ENCODE peak calls at places on chromosomes 6 and 20, in ten cellular contexts. One of them, this sample, is unnamed.

GRCh38 chr6:36386495-36387439 is 702 bp downstream of the ETV7 start:
- DNase-seq in HS-5: no peak
- DNase-seq in stimulated activated CD4-positive, alpha-beta T cell treated with anti-CD3 and anti-CD28 coated beads, Interleukin-1b, Interleukin-23, amount 100 ng/mL, for 48 hours: no peak
- DNase-seq in neuronal stem cell: no peak
- DNase-seq in NCI-H187: peak
- DNase-seq in psoas muscle: no peak
- DNase-seq in GM13977: peak
- DNase-seq in activated T-cell treated with anti-CD3 and anti-CD28 coated beads for 1 hour: peak
- DNase-seq in GM23338: peak
- DNase-seq in AG08395: peak
- DNase-seq in this sample: peak

GRCh38 chr6:43963203-43963602 is 164.0 kb downstream of the MRPL14 start:
- DNase-seq in HS-5: no peak
- DNase-seq in stimulated activated CD4-positive, alpha-beta T cell treated with anti-CD3 and anti-CD28 coated beads, Interleukin-1b, Interleukin-23, amount 100 ng/mL, for 48 hours: no peak
- DNase-seq in neuronal stem cell: no peak
- DNase-seq in NCI-H187: no peak
- DNase-seq in psoas muscle: no peak
- DNase-seq in GM13977: no peak
- DNase-seq in activated T-cell treated with anti-CD3 and anti-CD28 coated beads for 1 hour: no peak
- DNase-seq in GM23338: no peak
- DNase-seq in AG08395: no peak
- DNase-seq in this sample: no peak

GRCh38 chr20:63958471-63958870 is 2.3 kb upstream of the UCKL1 start:
- DNase-seq in HS-5: no peak
- DNase-seq in stimulated activated CD4-positive, alpha-beta T cell treated with anti-CD3 and anti-CD28 coated beads, Interleukin-1b, Interleukin-23, amount 100 ng/mL, for 48 hours: no peak
- DNase-seq in neuronal stem cell: no peak
- DNase-seq in NCI-H187: no peak
- DNase-seq in psoas muscle: no peak
- DNase-seq in GM13977: no peak
- DNase-seq in activated T-cell treated with anti-CD3 and anti-CD28 coated beads for 1 hour: no peak
- DNase-seq in GM23338: no peak
- DNase-seq in AG08395: no peak
- DNase-seq in this sample: no peak

GRCh38 chr20:40710608-40711007 is 21.6 kb upstream of the MAFB start:
- DNase-seq in HS-5: no peak
- DNase-seq in stimulated activated CD4-positive, alpha-beta T cell treated with anti-CD3 and anti-CD28 coated beads, Interleukin-1b, Interleukin-23, amount 100 ng/mL, for 48 hours: no peak
- DNase-seq in neuronal stem cell: no peak
- DNase-seq in NCI-H187: no peak
- DNase-seq in psoas muscle: no peak
- DNase-seq in GM13977: no peak
- DNase-seq in activated T-cell treated with anti-CD3 and anti-CD28 coated beads for 1 hour: no peak
- DNase-seq in GM23338: no peak
- DNase-seq in AG08395: no peak
- DNase-seq in this sample: no peak

GRCh38 chr6:98529364-98529763 is 305.0 kb upstream of the POU3F2 start:
- DNase-seq in HS-5: no peak
- DNase-seq in stimulated activated CD4-positive, alpha-beta T cell treated with anti-CD3 and anti-CD28 coated beads, Interleukin-1b, Interleukin-23, amount 100 ng/mL, for 48 hours: no peak
- DNase-seq in neuronal stem cell: no peak
- DNase-seq in NCI-H187: no peak
- DNase-seq in psoas muscle: no peak
- DNase-seq in GM13977: no peak
- DNase-seq in activated T-cell treated with anti-CD3 and anti-CD28 coated beads for 1 hour: no peak
- DNase-seq in GM23338: peak
- DNase-seq in AG08395: no peak
- DNase-seq in this sample: no peak

GRCh38 chr20:61234224-61234623 is 17.8 kb upstream of the CDH4 start:
- DNase-seq in HS-5: no peak
- DNase-seq in stimulated activated CD4-positive, alpha-beta T cell treated with anti-CD3 and anti-CD28 coated beads, Interleukin-1b, Interleukin-23, amount 100 ng/mL, for 48 hours: no peak
- DNase-seq in neuronal stem cell: no peak
- DNase-seq in NCI-H187: no peak
- DNase-seq in psoas muscle: no peak
- DNase-seq in GM13977: no peak
- DNase-seq in activated T-cell treated with anti-CD3 and anti-CD28 coated beads for 1 hour: no peak
- DNase-seq in GM23338: no peak
- DNase-seq in AG08395: no peak
- DNase-seq in this sample: no peak

GRCh38 chr20:45629496-45630100 is at the start of gene WFDC10A:
- DNase-seq in HS-5: no peak
- DNase-seq in stimulated activated CD4-positive, alpha-beta T cell treated with anti-CD3 and anti-CD28 coated beads, Interleukin-1b, Interleukin-23, amount 100 ng/mL, for 48 hours: peak
- DNase-seq in neuronal stem cell: peak
- DNase-seq in NCI-H187: no peak
- DNase-seq in psoas muscle: no peak
- DNase-seq in GM13977: peak
- DNase-seq in activated T-cell treated with anti-CD3 and anti-CD28 coated beads for 1 hour: no peak
- DNase-seq in GM23338: peak
- DNase-seq in AG08395: peak
- DNase-seq in this sample: peak

GRCh38 chr6:148891027-148891783 is 144.4 kb downstream of the UST start:
- DNase-seq in HS-5: no peak
- DNase-seq in stimulated activated CD4-positive, alpha-beta T cell treated with anti-CD3 and anti-CD28 coated beads, Interleukin-1b, Interleukin-23, amount 100 ng/mL, for 48 hours: no peak
- DNase-seq in neuronal stem cell: no peak
- DNase-seq in NCI-H187: no peak
- DNase-seq in psoas muscle: no peak
- DNase-seq in GM13977: no peak
- DNase-seq in activated T-cell treated with anti-CD3 and anti-CD28 coated beads for 1 hour: no peak
- DNase-seq in GM23338: no peak
- DNase-seq in AG08395: no peak
- DNase-seq in this sample: no peak

GRCh38 chr6:52077180-52077884 is 10.1 kb downstream of the PKHD1 start:
- DNase-seq in HS-5: no peak
- DNase-seq in stimulated activated CD4-positive, alpha-beta T cell treated with anti-CD3 and anti-CD28 coated beads, Interleukin-1b, Interleukin-23, amount 100 ng/mL, for 48 hours: no peak
- DNase-seq in neuronal stem cell: no peak
- DNase-seq in NCI-H187: no peak
- DNase-seq in psoas muscle: no peak
- DNase-seq in GM13977: no peak
- DNase-seq in activated T-cell treated with anti-CD3 and anti-CD28 coated beads for 1 hour: no peak
- DNase-seq in GM23338: peak
- DNase-seq in AG08395: no peak
- DNase-seq in this sample: peak

GRCh38 chr6:43609402-43609801 is 19.7 kb downstream of the GTPBP2 start:
- DNase-seq in HS-5: no peak
- DNase-seq in stimulated activated CD4-positive, alpha-beta T cell treated with anti-CD3 and anti-CD28 coated beads, Interleukin-1b, Interleukin-23, amount 100 ng/mL, for 48 hours: no peak
- DNase-seq in neuronal stem cell: no peak
- DNase-seq in NCI-H187: no peak
- DNase-seq in psoas muscle: no peak
- DNase-seq in GM13977: no peak
- DNase-seq in activated T-cell treated with anti-CD3 and anti-CD28 coated beads for 1 hour: no peak
- DNase-seq in GM23338: no peak
- DNase-seq in AG08395: no peak
- DNase-seq in this sample: no peak

GRCh38 chr6:81977488-81977887 is 225.0 kb upstream of the TENT5A start:
- DNase-seq in HS-5: no peak
- DNase-seq in stimulated activated CD4-positive, alpha-beta T cell treated with anti-CD3 and anti-CD28 coated beads, Interleukin-1b, Interleukin-23, amount 100 ng/mL, for 48 hours: no peak
- DNase-seq in neuronal stem cell: no peak
- DNase-seq in NCI-H187: no peak
- DNase-seq in psoas muscle: no peak
- DNase-seq in GM13977: no peak
- DNase-seq in activated T-cell treated with anti-CD3 and anti-CD28 coated beads for 1 hour: no peak
- DNase-seq in GM23338: no peak
- DNase-seq in AG08395: no peak
- DNase-seq in this sample: no peak

GRCh38 chr20:63360850-63361497 is at the start of gene CHRNA4:
- DNase-seq in HS-5: no peak
- DNase-seq in stimulated activated CD4-positive, alpha-beta T cell treated with anti-CD3 and anti-CD28 coated beads, Interleukin-1b, Interleukin-23, amount 100 ng/mL, for 48 hours: no peak
- DNase-seq in neuronal stem cell: no peak
- DNase-seq in NCI-H187: no peak
- DNase-seq in psoas muscle: no peak
- DNase-seq in GM13977: no peak
- DNase-seq in activated T-cell treated with anti-CD3 and anti-CD28 coated beads for 1 hour: no peak
- DNase-seq in GM23338: peak
- DNase-seq in AG08395: no peak
- DNase-seq in this sample: peak

GRCh38 chr6:133983099-133983939 is 30.3 kb downstream of the TBPL1 start:
- DNase-seq in HS-5: no peak
- DNase-seq in stimulated activated CD4-positive, alpha-beta T cell treated with anti-CD3 and anti-CD28 coated beads, Interleukin-1b, Interleukin-23, amount 100 ng/mL, for 48 hours: peak
- DNase-seq in neuronal stem cell: no peak
- DNase-seq in NCI-H187: peak
- DNase-seq in psoas muscle: no peak
- DNase-seq in GM13977: no peak
- DNase-seq in activated T-cell treated with anti-CD3 and anti-CD28 coated beads for 1 hour: peak
- DNase-seq in GM23338: no peak
- DNase-seq in AG08395: no peak
- DNase-seq in this sample: peak

GRCh38 chr6:144104898-144105487 is 9.6 kb upstream of the SF3B5 start:
- DNase-seq in HS-5: peak
- DNase-seq in stimulated activated CD4-positive, alpha-beta T cell treated with anti-CD3 and anti-CD28 coated beads, Interleukin-1b, Interleukin-23, amount 100 ng/mL, for 48 hours: no peak
- DNase-seq in neuronal stem cell: peak
- DNase-seq in NCI-H187: peak
- DNase-seq in psoas muscle: no peak
- DNase-seq in GM13977: peak
- DNase-seq in activated T-cell treated with anti-CD3 and anti-CD28 coated beads for 1 hour: no peak
- DNase-seq in GM23338: peak
- DNase-seq in AG08395: peak
- DNase-seq in this sample: peak

GRCh38 chr6:65117854-65118409 is 589.1 kb downstream of the EYS start:
- DNase-seq in HS-5: no peak
- DNase-seq in stimulated activated CD4-positive, alpha-beta T cell treated with anti-CD3 and anti-CD28 coated beads, Interleukin-1b, Interleukin-23, amount 100 ng/mL, for 48 hours: no peak
- DNase-seq in neuronal stem cell: no peak
- DNase-seq in NCI-H187: no peak
- DNase-seq in psoas muscle: no peak
- DNase-seq in GM13977: no peak
- DNase-seq in activated T-cell treated with anti-CD3 and anti-CD28 coated beads for 1 hour: no peak
- DNase-seq in GM23338: no peak
- DNase-seq in AG08395: no peak
- DNase-seq in this sample: no peak

GRCh38 chr6:113936093-113936934 is 34.6 kb downstream of the HDAC2 start:
- DNase-seq in HS-5: peak
- DNase-seq in stimulated activated CD4-positive, alpha-beta T cell treated with anti-CD3 and anti-CD28 coated beads, Interleukin-1b, Interleukin-23, amount 100 ng/mL, for 48 hours: no peak
- DNase-seq in neuronal stem cell: peak
- DNase-seq in NCI-H187: no peak
- DNase-seq in psoas muscle: no peak
- DNase-seq in GM13977: peak
- DNase-seq in activated T-cell treated with anti-CD3 and anti-CD28 coated beads for 1 hour: no peak
- DNase-seq in GM23338: peak
- DNase-seq in AG08395: peak
- DNase-seq in this sample: peak

GRCh38 chr6:142794424-142794823 is 150.6 kb downstream of the HIVEP2 start:
- DNase-seq in HS-5: no peak
- DNase-seq in stimulated activated CD4-positive, alpha-beta T cell treated with anti-CD3 and anti-CD28 coated beads, Interleukin-1b, Interleukin-23, amount 100 ng/mL, for 48 hours: no peak
- DNase-seq in neuronal stem cell: no peak
- DNase-seq in NCI-H187: no peak
- DNase-seq in psoas muscle: no peak
- DNase-seq in GM13977: no peak
- DNase-seq in activated T-cell treated with anti-CD3 and anti-CD28 coated beads for 1 hour: no peak
- DNase-seq in GM23338: no peak
- DNase-seq in AG08395: no peak
- DNase-seq in this sample: no peak

GRCh38 chr20:35478804-35479472 is 23.5 kb downstream of the CEP250 start:
- DNase-seq in HS-5: no peak
- DNase-seq in stimulated activated CD4-positive, alpha-beta T cell treated with anti-CD3 and anti-CD28 coated beads, Interleukin-1b, Interleukin-23, amount 100 ng/mL, for 48 hours: no peak
- DNase-seq in neuronal stem cell: no peak
- DNase-seq in NCI-H187: no peak
- DNase-seq in psoas muscle: no peak
- DNase-seq in GM13977: no peak
- DNase-seq in activated T-cell treated with anti-CD3 and anti-CD28 coated beads for 1 hour: no peak
- DNase-seq in GM23338: peak
- DNase-seq in AG08395: no peak
- DNase-seq in this sample: peak

GRCh38 chr6:100103194-100103593 is 109.2 kb upstream of the MCHR2 start:
- DNase-seq in HS-5: no peak
- DNase-seq in stimulated activated CD4-positive, alpha-beta T cell treated with anti-CD3 and anti-CD28 coated beads, Interleukin-1b, Interleukin-23, amount 100 ng/mL, for 48 hours: no peak
- DNase-seq in neuronal stem cell: no peak
- DNase-seq in NCI-H187: no peak
- DNase-seq in psoas muscle: no peak
- DNase-seq in GM13977: no peak
- DNase-seq in activated T-cell treated with anti-CD3 and anti-CD28 coated beads for 1 hour: no peak
- DNase-seq in GM23338: no peak
- DNase-seq in AG08395: no peak
- DNase-seq in this sample: no peak

GRCh38 chr20:46699651-46700359 is 9.6 kb upstream of the SLC2A10 start:
- DNase-seq in HS-5: no peak
- DNase-seq in stimulated activated CD4-positive, alpha-beta T cell treated with anti-CD3 and anti-CD28 coated beads, Interleukin-1b, Interleukin-23, amount 100 ng/mL, for 48 hours: no peak
- DNase-seq in neuronal stem cell: no peak
- DNase-seq in NCI-H187: no peak
- DNase-seq in psoas muscle: no peak
- DNase-seq in GM13977: no peak
- DNase-seq in activated T-cell treated with anti-CD3 and anti-CD28 coated beads for 1 hour: no peak
- DNase-seq in GM23338: peak
- DNase-seq in AG08395: peak
- DNase-seq in this sample: peak

GRCh38 chr20:54477556-54477955 is 2.2 kb downstream of the DOK5 start:
- DNase-seq in HS-5: peak
- DNase-seq in stimulated activated CD4-positive, alpha-beta T cell treated with anti-CD3 and anti-CD28 coated beads, Interleukin-1b, Interleukin-23, amount 100 ng/mL, for 48 hours: no peak
- DNase-seq in neuronal stem cell: no peak
- DNase-seq in NCI-H187: no peak
- DNase-seq in psoas muscle: no peak
- DNase-seq in GM13977: no peak
- DNase-seq in activated T-cell treated with anti-CD3 and anti-CD28 coated beads for 1 hour: no peak
- DNase-seq in GM23338: no peak
- DNase-seq in AG08395: no peak
- DNase-seq in this sample: no peak

GRCh38 chr6:125827788-125828313 is 37.1 kb downstream of the NCOA7 start:
- DNase-seq in HS-5: no peak
- DNase-seq in stimulated activated CD4-positive, alpha-beta T cell treated with anti-CD3 and anti-CD28 coated beads, Interleukin-1b, Interleukin-23, amount 100 ng/mL, for 48 hours: no peak
- DNase-seq in neuronal stem cell: no peak
- DNase-seq in NCI-H187: no peak
- DNase-seq in psoas muscle: no peak
- DNase-seq in GM13977: no peak
- DNase-seq in activated T-cell treated with anti-CD3 and anti-CD28 coated beads for 1 hour: no peak
- DNase-seq in GM23338: no peak
- DNase-seq in AG08395: no peak
- DNase-seq in this sample: no peak

GRCh38 chr6:34260576-34261267 is 11.9 kb upstream of the SMIM29 start:
- DNase-seq in HS-5: no peak
- DNase-seq in stimulated activated CD4-positive, alpha-beta T cell treated with anti-CD3 and anti-CD28 coated beads, Interleukin-1b, Interleukin-23, amount 100 ng/mL, for 48 hours: no peak
- DNase-seq in neuronal stem cell: no peak
- DNase-seq in NCI-H187: no peak
- DNase-seq in psoas muscle: no peak
- DNase-seq in GM13977: no peak
- DNase-seq in activated T-cell treated with anti-CD3 and anti-CD28 coated beads for 1 hour: no peak
- DNase-seq in GM23338: no peak
- DNase-seq in AG08395: no peak
- DNase-seq in this sample: no peak

GRCh38 chr20:21529863-21530262 is 16.0 kb upstream of the NKX2-2 start:
- DNase-seq in HS-5: no peak
- DNase-seq in stimulated activated CD4-positive, alpha-beta T cell treated with anti-CD3 and anti-CD28 coated beads, Interleukin-1b, Interleukin-23, amount 100 ng/mL, for 48 hours: no peak
- DNase-seq in neuronal stem cell: no peak
- DNase-seq in NCI-H187: no peak
- DNase-seq in psoas muscle: no peak
- DNase-seq in GM13977: peak
- DNase-seq in activated T-cell treated with anti-CD3 and anti-CD28 coated beads for 1 hour: no peak
- DNase-seq in GM23338: peak
- DNase-seq in AG08395: no peak
- DNase-seq in this sample: peak

This sample was measured in neural progenitor cell.